ENCODE peak calls at places on chromosome 7, in ten cellular contexts. I, A, J, Z, S, D, T, N, R and K are unnamed samples. For H3K9me3, the result is how much of the 10 kb centered on the place peaks cover.

GRCh38 chr7:2732388-2732787 is 44.4 kb downstream of the AMZ1 start:
- DNase-seq in I (no peak), A (no peak), J (no peak), Z (no peak), S (no peak), D (no peak), T (no peak), N (no peak), R (no peak), K (no peak)

GRCh38 chr7:43758029-43758860 is at the start of gene BLVRA:
- DNase-seq in I (peak), A (peak), J (peak), Z (peak), S (no peak), D (peak), T (peak), N (peak), R (peak), K (peak)

GRCh38 chr7:128131701-128132100 is 100.5 kb upstream of the LRRC4 start:
- DNase-seq in I (no peak), A (no peak), J (no peak), Z (no peak), S (no peak), D (no peak), T (no peak), N (no peak), R (no peak), K (no peak)

GRCh38 chr7:131674131-131674530 is 117.7 kb upstream of the PODXL start:
- DNase-seq in I (no peak), A (no peak), J (peak), Z (no peak), S (no peak), D (no peak), T (no peak), N (no peak), R (no peak), K (peak)

GRCh38 chr7:135886334-135887132 is 90.6 kb downstream of the MTPN start:
- DNase-seq in I (no peak), A (no peak), J (no peak), Z (no peak), S (no peak), D (no peak), T (no peak), N (no peak), R (no peak), K (no peak)

GRCh38 chr7:73832806-73833205 is 2.0 kb downstream of the CLDN4 start:
- DNase-seq in I (no peak), A (peak), J (no peak), Z (no peak), S (no peak), D (no peak), T (no peak), N (no peak), R (no peak), K (no peak)

GRCh38 chr7:36287371-36288241 is 102.1 kb upstream of the ANLN start:
- DNase-seq in I (no peak), A (peak), J (no peak), Z (no peak), S (no peak), D (no peak), T (peak), N (no peak), R (no peak), K (no peak)

GRCh38 chr7:42137941-42138340 is 99.1 kb downstream of the GLI3 start:
- DNase-seq in I (no peak), A (no peak), J (no peak), Z (no peak), S (no peak), D (no peak), T (no peak), N (no peak), R (no peak), K (no peak)

GRCh38 chr7:144857463-144857862 is 21.6 kb upstream of the TPK1 start:
- DNase-seq in I (no peak), A (no peak), J (no peak), Z (no peak), S (no peak), D (no peak), T (no peak), N (no peak), R (no peak), K (no peak)

DNA sequence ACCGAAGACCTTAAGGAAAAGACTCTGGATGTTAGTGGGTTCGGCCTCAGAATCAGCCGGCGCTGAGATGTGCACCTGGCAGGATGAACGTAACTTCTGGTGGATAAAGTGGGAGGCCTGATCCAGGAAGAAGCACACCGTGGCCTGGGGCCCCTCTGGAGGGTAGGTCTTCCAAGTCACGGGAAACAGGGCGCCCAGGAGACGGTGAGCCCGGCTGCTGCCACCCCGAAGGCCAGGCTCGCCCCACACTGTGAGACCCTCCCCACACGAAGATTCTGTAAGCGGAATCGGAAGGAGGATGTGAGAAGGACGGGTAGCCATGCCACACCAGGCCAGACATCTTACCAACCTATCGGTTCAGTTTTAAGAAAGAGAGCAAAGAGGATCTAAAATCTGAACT is 279.0 kb downstream of the DNAJB6 start:
- DNase-seq in I (no peak), A (no peak), J (no peak), Z (no peak), S (no peak), D (no peak), T (no peak), N (no peak), R (no peak), K (no peak)
- H3K9me3 ChIP-seq in I (under half), A (under half), J (under half), Z (under half), S (half or more), D (under half), T (under half), N (under half), R (under half), K (under half)

DNA sequence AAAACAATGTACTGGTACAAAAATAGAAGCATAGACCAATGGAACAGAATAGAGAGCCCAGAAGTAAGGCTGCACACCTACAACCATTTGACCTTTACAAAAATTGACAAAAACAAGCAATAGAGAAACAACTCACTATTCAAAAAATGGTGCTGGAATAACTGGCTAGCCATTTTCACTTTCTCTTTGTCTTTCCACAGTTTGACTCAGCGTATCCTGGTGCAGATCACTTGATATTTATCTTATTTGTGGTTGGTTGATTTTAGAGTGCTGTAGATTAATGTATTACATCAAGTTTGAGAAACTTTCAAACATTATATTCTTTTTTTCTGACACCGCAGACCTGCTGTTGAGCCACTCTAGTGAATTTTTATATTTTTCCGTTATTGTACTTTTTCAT is 381.4 kb downstream of the DGKB start:
- DNase-seq in I (no peak), A (no peak), J (no peak), Z (no peak), S (no peak), D (no peak), T (no peak), N (no peak), R (no peak), K (no peak)
- H3K9me3 ChIP-seq in I (under half), A (under half), J (under half), Z (under half), S (under half), D (under half), T (under half), N (under half), R (under half), K (under half)

DNA sequence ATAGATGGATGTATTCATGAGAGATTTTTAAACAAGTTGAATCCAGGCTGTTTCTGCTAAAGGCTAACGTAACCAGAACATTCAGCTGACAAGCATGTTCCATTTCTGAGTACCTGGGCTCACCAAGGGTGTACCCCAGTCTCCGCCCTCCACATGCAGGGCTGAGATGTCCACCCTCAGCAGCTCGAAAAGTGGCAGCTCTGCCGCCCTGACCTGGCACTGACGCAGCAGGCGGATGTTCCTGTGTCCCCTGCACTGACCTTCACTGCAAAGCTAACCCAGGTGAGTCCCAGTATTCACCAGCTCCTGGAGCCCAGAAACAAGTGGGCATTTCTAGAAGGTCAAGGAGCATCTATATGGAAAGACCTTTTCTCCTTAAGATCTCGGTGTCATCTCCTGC is 437.4 kb downstream of the PTPRN2 start:
- DNase-seq in I (no peak), A (no peak), J (no peak), Z (no peak), S (no peak), D (no peak), T (no peak), N (no peak), R (no peak), K (no peak)
- H3K9me3 ChIP-seq in I (under half), A (under half), J (under half), Z (under half), S (half or more), D (under half), T (under half), N (under half), R (under half), K (under half)

GRCh38 chr7:57218196-57218716 is 86.0 kb upstream of the ZNF479 start:
- DNase-seq in I (no peak), A (no peak), J (no peak), Z (no peak), S (no peak), D (no peak), T (no peak), N (no peak), R (no peak), K (no peak)

GRCh38 chr7:57210871-57211270 is 78.6 kb upstream of the ZNF479 start:
- DNase-seq in I (no peak), A (no peak), J (no peak), Z (no peak), S (no peak), D (no peak), T (no peak), N (no peak), R (no peak), K (no peak)

GRCh38 chr7:57211428-57212100 is 79.3 kb upstream of the ZNF479 start:
- DNase-seq in I (no peak), A (no peak), J (no peak), Z (no peak), S (no peak), D (no peak), T (no peak), N (no peak), R (no peak), K (no peak)

GRCh38 chr7:57216340-57216739 is 84.1 kb upstream of the ZNF479 start:
- DNase-seq in I (no peak), A (no peak), J (no peak), Z (no peak), S (no peak), D (no peak), T (no peak), N (no peak), R (no peak), K (no peak)

GRCh38 chr7:57215423-57215822 is 83.2 kb upstream of the ZNF479 start:
- DNase-seq in I (no peak), A (no peak), J (no peak), Z (no peak), S (no peak), D (no peak), T (no peak), N (no peak), R (no peak), K (no peak)
- H3K9me3 ChIP-seq in I (under half), A (under half), J (under half), Z (half or more), S (half or more), D (under half), T (under half), N (under half), R (under half), K (under half)